ENCODE peak calls at places on chromosome 4, in ten cellular contexts. O is A549; G is SK-N-SH treated with all-trans-retinoic acid at 6 μM for 48 hours; L is activated CD4-positive, alpha-beta T cell treated with anti-CD3 and anti-CD28 coated beads for 36 hours; S is aorta; I is naive thymus-derived CD8-positive, alpha-beta T cell; J is left lung; B is activated B cell treated with CpG ODN at 0.5 μM for 24 hours; H is WTC11; Q is gastroesophageal sphincter. N is an unnamed sample.
A peak's percentile ranks its signal among the peaks of the same experiment; 100 is the strongest.

GRCh38 chr4:70714061-70714468 is 7.7 kb upstream of the RUFY3 start:
- ATAC-seq in O (peak; percentile 74), G (no peak), L (peak; percentile 47), S (no peak), I (no peak), J (peak; percentile 33), B (peak; percentile 23), H (no peak), Q (no peak), N (peak; percentile 90)

GRCh38 chr4:61202100-61202637 is 2.0 kb downstream of the ADGRL3 start:
- ATAC-seq in O (peak; percentile 28), G (no peak), L (no peak), S (peak; percentile 45), I (no peak), J (peak; percentile 5), B (no peak), H (peak; percentile 7), Q (peak; percentile 6), N (peak; percentile 13)

GRCh38 chr4:122156819-122157218 is 4.7 kb downstream of the BLTP1 start:
- ATAC-seq in O (no peak), G (no peak), L (peak; percentile 64), S (no peak), I (peak; percentile 16), J (no peak), B (no peak), H (no peak), Q (no peak), N (no peak)

GRCh38 chr4:165364452-165365080 is 14.2 kb upstream of the CPE start:
- ATAC-seq in O (no peak), G (no peak), L (peak; percentile 66), S (no peak), I (no peak), J (peak; percentile 37), B (no peak), H (peak; percentile 58), Q (no peak), N (peak; percentile 39)

GRCh38 chr4:112266823-112267222 is 18.9 kb downstream of the TIFA start:
- ATAC-seq in O (no peak), G (peak; percentile 67), L (no peak), S (no peak), I (no peak), J (peak; percentile 41), B (no peak), H (no peak), Q (no peak), N (no peak)

GRCh38 chr4:72909461-72909860 is 160.1 kb downstream of the COX18 start:
- ATAC-seq in O (no peak), G (peak; percentile 51), L (no peak), S (peak; percentile 67), I (no peak), J (peak; percentile 94), B (no peak), H (peak; percentile 96), Q (no peak), N (no peak)

GRCh38 chr4:130479020-130479419 is 1383.1 kb downstream of the C4orf33 start:
- ATAC-seq in O (no peak), G (no peak), L (no peak), S (no peak), I (no peak), J (no peak), B (no peak), H (no peak), Q (no peak), N (no peak)

GRCh38 chr4:55635282-55635681 is 816 bp downstream of the NMU start:
- ATAC-seq in O (no peak), G (peak; percentile 31), L (no peak), S (no peak), I (no peak), J (peak; percentile 38), B (no peak), H (peak; percentile 12), Q (no peak), N (no peak)

GRCh38 chr4:140038031-140038533 is 115.9 kb downstream of the MAML3 start:
- ATAC-seq in O (peak; percentile 62), G (peak; percentile 31), L (peak; percentile 72), S (no peak), I (no peak), J (peak; percentile 43), B (no peak), H (no peak), Q (no peak), N (no peak)

GRCh38 chr4:120466429-120466828 is 399.8 kb upstream of the MAD2L1 start:
- ATAC-seq in O (no peak), G (no peak), L (no peak), S (no peak), I (no peak), J (no peak), B (no peak), H (peak; percentile 99), Q (no peak), N (no peak)

GRCh38 chr4:165426769-165427168 is 48.0 kb downstream of the CPE start:
- ATAC-seq in O (no peak), G (no peak), L (no peak), S (no peak), I (no peak), J (no peak), B (no peak), H (no peak), Q (no peak), N (no peak)

GRCh38 chr4:83905952-83906351 is 370.0 kb downstream of the GPAT3 start:
- ATAC-seq in O (no peak), G (no peak), L (no peak), S (no peak), I (no peak), J (no peak), B (no peak), H (peak; percentile 86), Q (peak; percentile 32), N (no peak)

GRCh38 chr4:57233391-57233790 is 123.2 kb upstream of the IGFBP7 start:
- ATAC-seq in O (no peak), G (peak; percentile 33), L (no peak), S (no peak), I (no peak), J (peak; percentile 81), B (no peak), H (no peak), Q (no peak), N (no peak)

GRCh38 chr4:107876096-107876495 is 51.4 kb downstream of the SGMS2 start:
- ATAC-seq in O (no peak), G (no peak), L (no peak), S (no peak), I (no peak), J (peak; percentile 42), B (no peak), H (no peak), Q (no peak), N (no peak)

GRCh38 chr4:926538-926937 is 5.6 kb downstream of the GAK start:
- ATAC-seq in O (peak; percentile 65), G (no peak), L (no peak), S (no peak), I (no peak), J (no peak), B (no peak), H (peak; percentile 83), Q (no peak), N (no peak)

GRCh38 chr4:183996868-183997267 is 91.8 kb downstream of the STOX2 start:
- ATAC-seq in O (no peak), G (no peak), L (no peak), S (no peak), I (no peak), J (no peak), B (no peak), H (no peak), Q (no peak), N (no peak)

GRCh38 chr4:4969298-4969697 is 50.0 kb downstream of the CYTL1 start:
- ATAC-seq in O (peak; percentile 73), G (peak; percentile 28), L (no peak), S (peak; percentile 84), I (no peak), J (no peak), B (no peak), H (no peak), Q (peak; percentile 96), N (peak; percentile 63)

GRCh38 chr4:930827-931193 is 1.3 kb downstream of the GAK start:
- ATAC-seq in O (no peak), G (no peak), L (no peak), S (no peak), I (no peak), J (no peak), B (no peak), H (no peak), Q (no peak), N (no peak)

GRCh38 chr4:53644607-53645006 is 53.3 kb upstream of the LNX1 start:
- ATAC-seq in O (no peak), G (no peak), L (no peak), S (no peak), I (no peak), J (peak; percentile 78), B (no peak), H (peak; percentile 43), Q (no peak), N (peak; percentile 97)

GRCh38 chr4:38095691-38096090 is 135.5 kb downstream of the PTTG2 start:
- ATAC-seq in O (no peak), G (no peak), L (no peak), S (no peak), I (no peak), J (no peak), B (no peak), H (no peak), Q (no peak), N (no peak)

GRCh38 chr4:141223418-141223817 is 2.7 kb downstream of the ZNF330 start:
- ATAC-seq in O (no peak), G (no peak), L (no peak), S (no peak), I (no peak), J (no peak), B (no peak), H (no peak), Q (no peak), N (no peak)

GRCh38 chr4:80388284-80388607 is 52.7 kb downstream of the CFAP299 start:
- ATAC-seq in O (no peak), G (no peak), L (no peak), S (no peak), I (no peak), J (no peak), B (no peak), H (no peak), Q (peak; percentile 22), N (no peak)

GRCh38 chr4:181272427-181272826 is 970.8 kb upstream of the TENM3 start:
- ATAC-seq in O (no peak), G (no peak), L (no peak), S (no peak), I (no peak), J (no peak), B (no peak), H (no peak), Q (no peak), N (no peak)

GRCh38 chr4:182449186-182449880 is 206.1 kb downstream of the TENM3 start:
- ATAC-seq in O (no peak), G (peak; percentile 33), L (no peak), S (no peak), I (no peak), J (no peak), B (no peak), H (peak; percentile 36), Q (peak; percentile 22), N (no peak)

GRCh38 chr4:184958127-184958806 is 60.0 kb upstream of the HELT start:
- ATAC-seq in O (no peak), G (no peak), L (no peak), S (no peak), I (no peak), J (no peak), B (no peak), H (no peak), Q (no peak), N (no peak)

GRCh38 chr4:126419266-126419665 is 1104.5 kb downstream of the FAT4 start:
- ATAC-seq in O (no peak), G (no peak), L (no peak), S (no peak), I (no peak), J (no peak), B (no peak), H (no peak), Q (no peak), N (no peak)

GRCh38 chr4:48042979-48043461 is 26.4 kb downstream of the NIPAL1 start:
- ATAC-seq in O (no peak), G (no peak), L (no peak), S (no peak), I (no peak), J (no peak), B (no peak), H (no peak), Q (no peak), N (no peak)

GRCh38 chr4:54041100-54041499 is 23.3 kb downstream of the CHIC2 start:
- ATAC-seq in O (no peak), G (no peak), L (peak; percentile 83), S (no peak), I (peak; percentile 93), J (no peak), B (no peak), H (no peak), Q (no peak), N (no peak)